ENCODE peak calls at places on chromosome 9, in seven cellular contexts. One of them, this sample, is unnamed.

GRCh38 chr9:135661801-135662560 is 1.1 kb upstream of the LCN9 start:
- DNase-seq in cardiac fibroblast: peak
- DNase-seq in stimulated activated CD4-positive, alpha-beta T cell treated with anti-CD3 and anti-CD28 coated beads, Interleukin-15, amount 100 ng/mL, for 24 hours: no peak
- DNase-seq in activated CD4-positive, alpha-beta T cell treated with anti-CD3 and anti-CD28 coated beads for 4 hours: no peak
- DNase-seq in GDM1: no peak
- DNase-seq in ovary: no peak
- DNase-seq in CMK: no peak
- DNase-seq in this sample: no peak

GRCh38 chr9:3447143-3447542 is 78.7 kb downstream of the RFX3 start:
- DNase-seq in CMK: no peak
- DNase-seq in activated CD4-positive, alpha-beta T cell treated with anti-CD3 and anti-CD28 coated beads for 4 hours: no peak
- DNase-seq in GDM1: no peak
- DNase-seq in cardiac fibroblast: no peak
- DNase-seq in stimulated activated CD4-positive, alpha-beta T cell treated with anti-CD3 and anti-CD28 coated beads, Interleukin-15, amount 100 ng/mL, for 24 hours: no peak
- DNase-seq in ovary: no peak
- DNase-seq in this sample: no peak

GRCh38 chr9:37412431-37413151 is 9.9 kb upstream of the GRHPR start:
- DNase-seq in activated CD4-positive, alpha-beta T cell treated with anti-CD3 and anti-CD28 coated beads for 4 hours: no peak
- DNase-seq in stimulated activated CD4-positive, alpha-beta T cell treated with anti-CD3 and anti-CD28 coated beads, Interleukin-15, amount 100 ng/mL, for 24 hours: no peak
- DNase-seq in GDM1: no peak
- DNase-seq in cardiac fibroblast: peak
- DNase-seq in CMK: no peak
- DNase-seq in ovary: no peak
- DNase-seq in this sample: no peak

GRCh38 chr9:127598839-127599549 is 13.1 kb upstream of the STXBP1 start:
- DNase-seq in stimulated activated CD4-positive, alpha-beta T cell treated with anti-CD3 and anti-CD28 coated beads, Interleukin-15, amount 100 ng/mL, for 24 hours: no peak
- DNase-seq in cardiac fibroblast: no peak
- DNase-seq in CMK: no peak
- DNase-seq in activated CD4-positive, alpha-beta T cell treated with anti-CD3 and anti-CD28 coated beads for 4 hours: no peak
- DNase-seq in GDM1: no peak
- DNase-seq in ovary: no peak
- DNase-seq in this sample: no peak

GRCh38 chr9:123548749-123549545 is 192.9 kb downstream of the CRB2 start:
- DNase-seq in stimulated activated CD4-positive, alpha-beta T cell treated with anti-CD3 and anti-CD28 coated beads, Interleukin-15, amount 100 ng/mL, for 24 hours: peak
- DNase-seq in GDM1: peak
- DNase-seq in activated CD4-positive, alpha-beta T cell treated with anti-CD3 and anti-CD28 coated beads for 4 hours: no peak
- DNase-seq in ovary: no peak
- DNase-seq in CMK: peak
- DNase-seq in cardiac fibroblast: peak
- DNase-seq in this sample: no peak

GRCh38 chr9:119697996-119698395 is 328.8 kb upstream of the BRINP1 start:
- DNase-seq in stimulated activated CD4-positive, alpha-beta T cell treated with anti-CD3 and anti-CD28 coated beads, Interleukin-15, amount 100 ng/mL, for 24 hours: no peak
- DNase-seq in activated CD4-positive, alpha-beta T cell treated with anti-CD3 and anti-CD28 coated beads for 4 hours: no peak
- DNase-seq in ovary: no peak
- DNase-seq in CMK: no peak
- DNase-seq in GDM1: no peak
- DNase-seq in cardiac fibroblast: no peak
- DNase-seq in this sample: no peak

GRCh38 chr9:20512636-20513035 is 109.7 kb downstream of the MLLT3 start:
- DNase-seq in GDM1: no peak
- DNase-seq in activated CD4-positive, alpha-beta T cell treated with anti-CD3 and anti-CD28 coated beads for 4 hours: no peak
- DNase-seq in cardiac fibroblast: no peak
- DNase-seq in stimulated activated CD4-positive, alpha-beta T cell treated with anti-CD3 and anti-CD28 coated beads, Interleukin-15, amount 100 ng/mL, for 24 hours: no peak
- DNase-seq in ovary: no peak
- DNase-seq in CMK: no peak
- DNase-seq in this sample: no peak

GRCh38 chr9:98922721-98923435 is 20.8 kb upstream of the COL15A1 start:
- DNase-seq in cardiac fibroblast: no peak
- DNase-seq in ovary: no peak
- DNase-seq in activated CD4-positive, alpha-beta T cell treated with anti-CD3 and anti-CD28 coated beads for 4 hours: no peak
- DNase-seq in stimulated activated CD4-positive, alpha-beta T cell treated with anti-CD3 and anti-CD28 coated beads, Interleukin-15, amount 100 ng/mL, for 24 hours: no peak
- DNase-seq in CMK: no peak
- DNase-seq in GDM1: no peak
- DNase-seq in this sample: peak

GRCh38 chr9:112774006-112774996 is 23.7 kb downstream of the SNX30 start:
- DNase-seq in GDM1: no peak
- DNase-seq in stimulated activated CD4-positive, alpha-beta T cell treated with anti-CD3 and anti-CD28 coated beads, Interleukin-15, amount 100 ng/mL, for 24 hours: no peak
- DNase-seq in cardiac fibroblast: peak
- DNase-seq in activated CD4-positive, alpha-beta T cell treated with anti-CD3 and anti-CD28 coated beads for 4 hours: no peak
- DNase-seq in ovary: no peak
- DNase-seq in CMK: no peak
- DNase-seq in this sample: no peak

GRCh38 chr9:1008256-1008655 is 31.8 kb downstream of the DMRT3 start:
- DNase-seq in GDM1: no peak
- DNase-seq in cardiac fibroblast: no peak
- DNase-seq in ovary: no peak
- DNase-seq in stimulated activated CD4-positive, alpha-beta T cell treated with anti-CD3 and anti-CD28 coated beads, Interleukin-15, amount 100 ng/mL, for 24 hours: no peak
- DNase-seq in CMK: no peak
- DNase-seq in activated CD4-positive, alpha-beta T cell treated with anti-CD3 and anti-CD28 coated beads for 4 hours: no peak
- DNase-seq in this sample: no peak

GRCh38 chr9:96156578-96156977 is 145.4 kb downstream of the HSD17B3 start:
- DNase-seq in CMK: no peak
- DNase-seq in GDM1: no peak
- DNase-seq in activated CD4-positive, alpha-beta T cell treated with anti-CD3 and anti-CD28 coated beads for 4 hours: no peak
- DNase-seq in ovary: no peak
- DNase-seq in cardiac fibroblast: no peak
- DNase-seq in stimulated activated CD4-positive, alpha-beta T cell treated with anti-CD3 and anti-CD28 coated beads, Interleukin-15, amount 100 ng/mL, for 24 hours: no peak
- DNase-seq in this sample: no peak